ENCODE peak calls at places on chromosome 1, in five cellular contexts. K, D, L, S and O are unnamed samples. For H3K4me1, the result is how much of the 10 kb centered on the place peaks cover.

GRCh38 chr1:220235462-220235861 is 36.8 kb downstream of the RAB3GAP2 start:
- DNase-seq in D (no peak), S (no peak), L (no peak), K (no peak), O (no peak)

GRCh38 chr1:96361251-96361856 is 360.2 kb upstream of the PTBP2 start:
- DNase-seq in D (no peak), K (no peak), S (no peak), L (no peak), O (no peak)

GRCh38 chr1:32273389-32274208 is 18.3 kb upstream of the HDAC1 start:
- DNase-seq in K (no peak), D (no peak), S (peak), L (no peak), O (peak)

GRCh38 chr1:19391596-19391981 is 79.5 kb downstream of the SLC66A1 start:
- DNase-seq in S (no peak), D (no peak), L (no peak), K (no peak), O (no peak)

GRCh38 chr1:119968068-119968492 is 71.8 kb upstream of the ADAM30 start:
- DNase-seq in K (peak), L (peak), S (peak), D (peak), O (peak)

GRCh38 chr1:114428083-114428754 is 82.8 kb downstream of the TRIM33 start:
- DNase-seq in D (no peak), S (peak), K (no peak), L (no peak), O (peak)

GRCh38 chr1:50667272-50667671 is 244.0 kb upstream of the DMRTA2 start:
- DNase-seq in L (no peak), S (no peak), K (no peak), D (no peak), O (peak)

GRCh38 chr1:154998818-154999650 is 3.6 kb upstream of the ZBTB7B start:
- DNase-seq in L (peak), K (peak), D (peak), S (peak), O (peak)

GRCh38 chr1:204449631-204450280 is 38.1 kb upstream of the PPP1R15B start:
- DNase-seq in L (no peak), S (no peak), D (no peak), K (no peak), O (no peak)

GRCh38 chr1:108016451-108016920 is 51.5 kb upstream of the VAV3 start:
- DNase-seq in D (no peak), K (no peak), S (peak), L (peak), O (peak)

GRCh38 chr1:198713081-198713480 is 74.2 kb downstream of the PTPRC start:
- DNase-seq in K (no peak), L (no peak), S (peak), D (no peak), O (no peak)

GRCh38 chr1:236760986-236761385 is 34.1 kb upstream of the MTR start:
- DNase-seq in K (no peak), S (no peak), L (no peak), D (no peak), O (no peak)

GRCh38 chr1:154400381-154400801 is 4.8 kb upstream of the IL6R start:
- DNase-seq in K (no peak), L (no peak), S (no peak), D (no peak), O (no peak)

GRCh38 chr1:8363186-8363585 is 45.3 kb downstream of the SLC45A1 start:
- DNase-seq in S (no peak), L (no peak), K (no peak), D (no peak), O (no peak)

GRCh38 chr1:12148160-12148957 is 18.4 kb upstream of the TNFRSF1B start:
- DNase-seq in K (no peak), D (peak), S (no peak), L (no peak), O (no peak)

GRCh38 chr1:168833801-168834224 is 104.8 kb upstream of the DPT start:
- DNase-seq in L (no peak), K (no peak), S (no peak), D (no peak), O (no peak)

GRCh38 chr1:233656032-233656620 is 42.2 kb downstream of the KCNK1 start:
- DNase-seq in L (no peak), K (no peak), S (no peak), D (no peak), O (no peak)

GRCh38 chr1:205599667-205600042 is 32.2 kb downstream of the ELK4 start:
- DNase-seq in S (no peak), L (no peak), K (no peak), D (no peak), O (no peak)

GRCh38 chr1:231093158-231093922 is 53.3 kb upstream of the FAM89A start:
- DNase-seq in K (peak), S (peak), D (no peak), L (no peak), O (no peak)

GRCh38 chr1:208042041-208042615 is 131.2 kb upstream of the CD34 start:
- DNase-seq in D (no peak), K (no peak), L (no peak), S (no peak), O (no peak)

GRCh38 chr1:47901001-47901575 is 96.1 kb downstream of the TRABD2B start:
- DNase-seq in K (no peak), D (no peak), L (no peak), S (no peak), O (no peak)

GRCh38 chr1:35637401-35637809 is 3.9 kb downstream of the PSMB2 start:
- DNase-seq in D (no peak), K (no peak), L (no peak), S (peak), O (peak)

GRCh38 chr1:183609313-183609712 is 19.1 kb upstream of the NCF2 start:
- DNase-seq in L (peak), K (peak), S (peak), D (no peak), O (peak)

GRCh38 chr1:92274939-92275338 is 23.8 kb downstream of the GLMN start:
- DNase-seq in K (no peak), S (peak), L (no peak), D (no peak), O (no peak)

GRCh38 chr1:153231363-153231762 is 14.0 kb downstream of the PRR9 start:
- DNase-seq in K (no peak), S (peak), L (no peak), D (no peak), O (no peak)

GRCh38 chr1:180252638-180253536 is 22.8 kb downstream of the LHX4 start:
- DNase-seq in K (peak), L (peak), D (peak), S (peak), O (peak)

GRCh38 chr1:172351761-172352161 is 68.7 kb upstream of the C1orf105 start:
- DNase-seq in S (peak), K (no peak), D (no peak), L (no peak), O (no peak)

GRCh38 chr1:177023249-177023648 is 141.3 kb downstream of the ASTN1 start:
- DNase-seq in K (no peak), S (no peak), D (no peak), L (no peak), O (no peak)

GRCh38 chr1:175960169-175960568 is 216.8 kb upstream of the TNR start:
- DNase-seq in D (no peak), K (no peak), L (no peak), S (no peak), O (no peak)

GRCh38 chr1:54738244-54738643 is 22.6 kb downstream of the TTC4 start:
- DNase-seq in K (no peak), L (no peak), S (no peak), D (no peak), O (no peak)

GRCh38 chr1:94783342-94784264 is 36.6 kb upstream of the SLC44A3 start:
- DNase-seq in K (no peak), S (peak), L (no peak), D (no peak), O (no peak)

GRCh38 chr1:78370356-78370755 is 120.4 kb upstream of the PTGFR start:
- DNase-seq in L (no peak), D (no peak), S (peak), K (no peak), O (no peak)

GRCh38 chr1:221716713-221717490 is 25.0 kb downstream of the DUSP10 start:
- DNase-seq in D (no peak), L (peak), K (no peak), S (no peak), O (no peak)

GRCh38 chr1:201597551-201598230 is 58.8 kb downstream of the NAV1 start:
- DNase-seq in D (no peak), K (no peak), S (no peak), L (no peak), O (no peak)
- TF ChIP-seq EZH2phosphoT487 in D (no peak), K (no peak), S (no peak), L (no peak), O (no peak)

GRCh38 chr1:189429610-189430009 is 1048.1 kb downstream of the BRINP3 start:
- DNase-seq in D (peak), L (peak), S (peak), K (peak), O (peak)
- H3K4me1 ChIP-seq in D (under half), L (under half), S (under half), K (under half), O (under half)

GRCh38 chr1:192766009-192766625 is 42.7 kb upstream of the RGS2 start:
- DNase-seq in S (peak), L (no peak), K (no peak), D (no peak), O (no peak)
- TF ChIP-seq EZH2phosphoT487 in S (no peak), L (no peak), K (no peak), D (no peak), O (no peak)

GRCh38 chr1:206785366-206785765 is 13.1 kb upstream of the IL10 start:
- DNase-seq in S (no peak), L (no peak), D (no peak), K (no peak), O (no peak)
- H3K4me1 ChIP-seq in S (under half), L (under half), D (under half), K (under half), O (under half)

GRCh38 chr1:148388260-148389026 is 94.7 kb downstream of the PPIAL4G start:
- DNase-seq in D (peak), L (peak), S (peak), K (peak), O (peak)
- TF ChIP-seq EZH2phosphoT487 in D (no peak), L (no peak), S (no peak), K (no peak), O (no peak)

GRCh38 chr1:2275796-2276536 is 47.8 kb downstream of the SKI start:
- DNase-seq in K (no peak), D (no peak), L (no peak), S (peak), O (peak)
- H3K4me1 ChIP-seq in K (half or more), D (under half), L (half or more), S (half or more), O (under half)

GRCh38 chr1:7002728-7003127 is 217.5 kb downstream of the CAMTA1 start:
- DNase-seq in K (peak), D (no peak), S (no peak), L (no peak), O (no peak)
- TF ChIP-seq EZH2phosphoT487 in K (no peak), D (no peak), S (no peak), L (no peak), O (no peak)

GRCh38 chr1:29391362-29391880 is 155.1 kb downstream of the PTPRU start:
- DNase-seq in K (no peak), S (no peak), L (no peak), D (no peak), O (no peak)
- H3K4me1 ChIP-seq in K (under half), S (under half), L (under half), D (under half), O (under half)

DNA sequence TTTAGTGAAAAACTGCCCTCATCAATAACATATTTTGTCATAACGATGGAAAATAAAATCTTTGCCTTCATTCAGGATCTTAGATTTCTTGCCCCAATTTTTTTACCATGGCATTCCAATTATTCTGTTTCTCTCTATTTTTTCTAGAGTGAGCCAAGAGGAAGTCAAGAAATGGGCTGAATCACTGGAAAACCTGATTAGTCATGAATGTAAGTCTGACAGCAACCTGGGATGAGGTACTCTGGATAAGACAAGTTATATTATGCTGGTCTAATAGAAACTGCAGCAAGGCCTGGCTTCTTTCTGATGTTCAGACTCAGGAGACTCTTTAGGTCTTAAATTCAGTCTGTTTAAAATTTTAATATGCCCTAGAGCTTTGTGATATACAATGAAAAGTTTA is 3.5 kb downstream of the RGS4 start:
- DNase-seq in S (peak), D (no peak), L (no peak), K (no peak), O (no peak)
- TF ChIP-seq EZH2phosphoT487 in S (no peak), D (no peak), L (no peak), K (no peak), O (no peak)